ENCODE peak calls at places on chromosome 14, in four cellular contexts. One of them, this sample, is unnamed.

GRCh38 chr14:92254786-92255185 is 68.2 kb upstream of the SLC24A4 start:
- DNase-seq in fibroblast of the aortic adventitia: peak; percentile 52
- DNase-seq in astrocyte of the hippocampus: peak; percentile 58
- DNase-seq in naive thymus-derived CD8-positive, alpha-beta T cell: no peak
- DNase-seq in this sample: no peak

GRCh38 chr14:102610968-102611811 is 18.7 kb downstream of the RCOR1 start:
- DNase-seq in astrocyte of the hippocampus: peak; percentile 34
- DNase-seq in fibroblast of the aortic adventitia: peak; percentile 53
- DNase-seq in naive thymus-derived CD8-positive, alpha-beta T cell: no peak
- DNase-seq in this sample: no peak

GRCh38 chr14:55691659-55692058 is 111.7 kb downstream of the KTN1 start:
- DNase-seq in naive thymus-derived CD8-positive, alpha-beta T cell: no peak
- DNase-seq in fibroblast of the aortic adventitia: no peak
- DNase-seq in astrocyte of the hippocampus: no peak
- DNase-seq in this sample: no peak

GRCh38 chr14:70239802-70240201 is 51.1 kb upstream of the SLC8A3 start:
- DNase-seq in astrocyte of the hippocampus: no peak
- DNase-seq in fibroblast of the aortic adventitia: no peak
- DNase-seq in naive thymus-derived CD8-positive, alpha-beta T cell: no peak
- DNase-seq in this sample: no peak

GRCh38 chr14:80535171-80535570 is 323.9 kb upstream of the DIO2 start:
- DNase-seq in astrocyte of the hippocampus: no peak
- DNase-seq in fibroblast of the aortic adventitia: no peak
- DNase-seq in naive thymus-derived CD8-positive, alpha-beta T cell: no peak
- DNase-seq in this sample: no peak

GRCh38 chr14:100504372-100505078 is 82.7 kb downstream of the BEGAIN start:
- DNase-seq in fibroblast of the aortic adventitia: peak; percentile 11
- DNase-seq in astrocyte of the hippocampus: no peak
- DNase-seq in naive thymus-derived CD8-positive, alpha-beta T cell: no peak
- DNase-seq in this sample: no peak

GRCh38 chr14:65117795-65118746 is 15.8 kb upstream of the MAX start:
- DNase-seq in naive thymus-derived CD8-positive, alpha-beta T cell: no peak
- DNase-seq in fibroblast of the aortic adventitia: no peak
- DNase-seq in astrocyte of the hippocampus: no peak
- DNase-seq in this sample: no peak

GRCh38 chr14:102926104-102926503 is 3.6 kb downstream of the AMN start:
- DNase-seq in fibroblast of the aortic adventitia: no peak
- DNase-seq in astrocyte of the hippocampus: no peak
- DNase-seq in naive thymus-derived CD8-positive, alpha-beta T cell: no peak
- DNase-seq in this sample: no peak

GRCh38 chr14:58331111-58331510 is 32.8 kb downstream of the ARID4A start:
- DNase-seq in fibroblast of the aortic adventitia: peak; percentile 98
- DNase-seq in astrocyte of the hippocampus: peak; percentile 98
- DNase-seq in naive thymus-derived CD8-positive, alpha-beta T cell: peak; percentile 92
- DNase-seq in this sample: peak; percentile 61

GRCh38 chr14:85317491-85318021 is 212.4 kb upstream of the FLRT2 start:
- DNase-seq in naive thymus-derived CD8-positive, alpha-beta T cell: no peak
- DNase-seq in astrocyte of the hippocampus: no peak
- DNase-seq in fibroblast of the aortic adventitia: no peak
- DNase-seq in this sample: no peak

GRCh38 chr14:29637406-29637805 is 290.2 kb downstream of the PRKD1 start:
- DNase-seq in fibroblast of the aortic adventitia: peak; percentile 67
- DNase-seq in astrocyte of the hippocampus: peak; percentile 94
- DNase-seq in naive thymus-derived CD8-positive, alpha-beta T cell: no peak
- DNase-seq in this sample: no peak

GRCh38 chr14:89644641-89645040 is 227.6 kb upstream of the FOXN3 start:
- DNase-seq in naive thymus-derived CD8-positive, alpha-beta T cell: no peak
- DNase-seq in fibroblast of the aortic adventitia: no peak
- DNase-seq in astrocyte of the hippocampus: no peak
- DNase-seq in this sample: no peak

GRCh38 chr14:41490323-41490722 is 116.4 kb upstream of the LRFN5 start:
- DNase-seq in naive thymus-derived CD8-positive, alpha-beta T cell: no peak
- DNase-seq in astrocyte of the hippocampus: no peak
- DNase-seq in fibroblast of the aortic adventitia: no peak
- DNase-seq in this sample: no peak

GRCh38 chr14:50007123-50007903 is 109.1 kb downstream of the VCPKMT start:
- DNase-seq in naive thymus-derived CD8-positive, alpha-beta T cell: no peak
- DNase-seq in astrocyte of the hippocampus: no peak
- DNase-seq in fibroblast of the aortic adventitia: no peak
- DNase-seq in this sample: no peak

GRCh38 chr14:75283162-75283883 is 4.7 kb downstream of the FOS start:
- DNase-seq in astrocyte of the hippocampus: peak; percentile 75
- DNase-seq in naive thymus-derived CD8-positive, alpha-beta T cell: no peak
- DNase-seq in fibroblast of the aortic adventitia: peak; percentile 74
- DNase-seq in this sample: peak; percentile 22